ENCODE peak calls at places on chromosomes 16 and 17, in four cellular contexts. One of them, this sample, is unnamed.

GRCh38 chr17:49570540-49571242 is 5.0 kb upstream of the NXPH3 start:
- DNase-seq in Peyer's patch: no peak
- DNase-seq in Caco-2: no peak
- DNase-seq in GM12864: no peak
- DNase-seq in this sample: no peak

GRCh38 chr17:64115871-64116534 is 13.9 kb downstream of the ERN1 start:
- DNase-seq in Peyer's patch: no peak
- DNase-seq in Caco-2: no peak
- DNase-seq in GM12864: no peak
- DNase-seq in this sample: no peak

GRCh38 chr17:13490906-13491502 is 110.7 kb downstream of the HS3ST3A1 start:
- DNase-seq in Peyer's patch: no peak
- DNase-seq in Caco-2: no peak
- DNase-seq in GM12864: no peak
- DNase-seq in this sample: no peak

GRCh38 chr16:87305505-87306391 is 11.4 kb downstream of the C16orf95 start:
- DNase-seq in Peyer's patch: no peak
- DNase-seq in Caco-2: no peak
- DNase-seq in GM12864: no peak
- DNase-seq in this sample: no peak

GRCh38 chr17:66426397-66427033 is 124.1 kb downstream of the PRKCA start:
- DNase-seq in Peyer's patch: no peak
- DNase-seq in Caco-2: peak; percentile 47
- DNase-seq in GM12864: peak; percentile 13
- DNase-seq in this sample: no peak

GRCh38 chr17:42878123-42878880 is 22.3 kb upstream of the G6PC1 start:
- DNase-seq in Peyer's patch: no peak
- DNase-seq in Caco-2: peak; percentile 70
- DNase-seq in GM12864: no peak
- DNase-seq in this sample: no peak

GRCh38 chr17:73430848-73431247 is 119.0 kb upstream of the CDC42EP4 start:
- DNase-seq in Peyer's patch: no peak
- DNase-seq in Caco-2: no peak
- DNase-seq in GM12864: no peak
- DNase-seq in this sample: no peak

GRCh38 chr16:84851192-84852127 is 31.7 kb downstream of the CRISPLD2 start:
- DNase-seq in Peyer's patch: no peak
- DNase-seq in Caco-2: peak; percentile 73
- DNase-seq in GM12864: no peak
- DNase-seq in this sample: no peak

GRCh38 chr17:38511126-38512108 is 83.2 kb downstream of the ARHGAP23 start:
- DNase-seq in Peyer's patch: no peak
- DNase-seq in Caco-2: peak; percentile 57
- DNase-seq in GM12864: no peak
- DNase-seq in this sample: no peak

DNA sequence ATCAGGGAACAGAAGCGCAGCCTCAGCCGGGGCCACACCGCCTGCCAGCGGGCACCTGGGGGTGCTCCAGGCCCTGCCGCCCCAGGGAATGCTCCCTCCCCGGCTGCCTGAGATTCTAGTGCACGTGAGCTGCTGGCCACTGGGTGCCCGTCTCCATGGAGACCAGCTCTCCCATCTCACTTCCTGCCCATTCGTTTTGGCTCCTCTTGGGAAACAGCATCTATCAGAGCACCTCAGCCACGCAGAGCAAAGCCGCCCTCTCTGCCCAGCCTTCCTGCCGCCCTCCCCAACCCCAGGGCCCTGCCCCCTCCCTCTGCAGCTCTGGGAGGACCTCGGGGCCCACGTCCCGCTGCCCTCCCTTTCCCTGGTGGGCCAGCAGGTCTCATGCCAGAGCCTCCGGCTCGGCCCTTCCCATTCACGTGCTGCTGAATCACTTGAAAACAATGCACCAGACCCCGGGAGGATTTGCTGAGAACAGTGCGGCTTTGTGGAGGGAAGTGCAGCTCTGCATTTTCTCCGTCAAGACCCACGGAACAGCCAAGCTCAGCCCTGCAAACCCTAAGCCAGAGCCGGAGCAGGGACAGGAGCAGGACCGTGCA is 19.4 kb downstream of the CEP295NL start:
- DNase-seq in Peyer's patch: no peak
- DNase-seq in Caco-2: peak; percentile 95
- DNase-seq in GM12864: no peak
- DNase-seq in this sample: peak; percentile 62
- TF ChIP-seq CTCF in Peyer's patch: peak; percentile 3
- TF ChIP-seq CTCF in Caco-2: no peak
- TF ChIP-seq CTCF in GM12864: no peak
- TF ChIP-seq CTCF in this sample: peak; percentile 21

GRCh38 chr16:17416461-17417221 is 54.1 kb downstream of the XYLT1 start:
- DNase-seq in Peyer's patch: peak; percentile 83
- DNase-seq in Caco-2: no peak
- DNase-seq in GM12864: peak; percentile 92
- DNase-seq in this sample: peak; percentile 6
- TF ChIP-seq CTCF in Peyer's patch: no peak
- TF ChIP-seq CTCF in Caco-2: no peak
- TF ChIP-seq CTCF in GM12864: peak; percentile 33
- TF ChIP-seq CTCF in this sample: peak; percentile 27

GRCh38 chr17:48561894-48562810 is 16.0 kb downstream of the HOXB4 start:
- DNase-seq in Peyer's patch: no peak
- DNase-seq in Caco-2: no peak
- DNase-seq in GM12864: no peak
- DNase-seq in this sample: no peak
- TF ChIP-seq CTCF in Peyer's patch: peak; percentile 15
- TF ChIP-seq CTCF in Caco-2: peak; percentile 67
- TF ChIP-seq CTCF in GM12864: peak; percentile 20
- TF ChIP-seq CTCF in this sample: peak; percentile 47

GRCh38 chr17:21525464-21526130 is 149.4 kb downstream of the KCNJ12 start:
- DNase-seq in Peyer's patch: no peak
- DNase-seq in Caco-2: no peak
- DNase-seq in GM12864: no peak
- DNase-seq in this sample: no peak
- TF ChIP-seq CTCF in Peyer's patch: no peak
- TF ChIP-seq CTCF in Caco-2: no peak
- TF ChIP-seq CTCF in GM12864: no peak
- TF ChIP-seq CTCF in this sample: no peak

GRCh38 chr17:61393904-61394629 is 5.6 kb upstream of the TBX2 start:
- DNase-seq in Peyer's patch: no peak
- DNase-seq in Caco-2: peak; percentile 95
- DNase-seq in GM12864: no peak
- DNase-seq in this sample: no peak

GRCh38 chr17:61392679-61393078 is 7.0 kb upstream of the TBX2 start:
- DNase-seq in Peyer's patch: no peak
- DNase-seq in Caco-2: no peak
- DNase-seq in GM12864: no peak
- DNase-seq in this sample: no peak

GRCh38 chr17:61394630-61395408 is 4.8 kb upstream of the TBX2 start:
- DNase-seq in Peyer's patch: no peak
- DNase-seq in Caco-2: no peak
- DNase-seq in GM12864: no peak
- DNase-seq in this sample: no peak

GRCh38 chr17:61391595-61392291 is 7.9 kb upstream of the TBX2 start:
- DNase-seq in Peyer's patch: no peak
- DNase-seq in Caco-2: no peak
- DNase-seq in GM12864: no peak
- DNase-seq in this sample: no peak

GRCh38 chr17:61393550-61393903 is 6.1 kb upstream of the TBX2 start:
- DNase-seq in Peyer's patch: no peak
- DNase-seq in Caco-2: no peak
- DNase-seq in GM12864: no peak
- DNase-seq in this sample: no peak
- TF ChIP-seq CTCF in Peyer's patch: no peak
- TF ChIP-seq CTCF in Caco-2: peak; percentile 16
- TF ChIP-seq CTCF in GM12864: peak; percentile 44
- TF ChIP-seq CTCF in this sample: peak; percentile 39

DNA sequence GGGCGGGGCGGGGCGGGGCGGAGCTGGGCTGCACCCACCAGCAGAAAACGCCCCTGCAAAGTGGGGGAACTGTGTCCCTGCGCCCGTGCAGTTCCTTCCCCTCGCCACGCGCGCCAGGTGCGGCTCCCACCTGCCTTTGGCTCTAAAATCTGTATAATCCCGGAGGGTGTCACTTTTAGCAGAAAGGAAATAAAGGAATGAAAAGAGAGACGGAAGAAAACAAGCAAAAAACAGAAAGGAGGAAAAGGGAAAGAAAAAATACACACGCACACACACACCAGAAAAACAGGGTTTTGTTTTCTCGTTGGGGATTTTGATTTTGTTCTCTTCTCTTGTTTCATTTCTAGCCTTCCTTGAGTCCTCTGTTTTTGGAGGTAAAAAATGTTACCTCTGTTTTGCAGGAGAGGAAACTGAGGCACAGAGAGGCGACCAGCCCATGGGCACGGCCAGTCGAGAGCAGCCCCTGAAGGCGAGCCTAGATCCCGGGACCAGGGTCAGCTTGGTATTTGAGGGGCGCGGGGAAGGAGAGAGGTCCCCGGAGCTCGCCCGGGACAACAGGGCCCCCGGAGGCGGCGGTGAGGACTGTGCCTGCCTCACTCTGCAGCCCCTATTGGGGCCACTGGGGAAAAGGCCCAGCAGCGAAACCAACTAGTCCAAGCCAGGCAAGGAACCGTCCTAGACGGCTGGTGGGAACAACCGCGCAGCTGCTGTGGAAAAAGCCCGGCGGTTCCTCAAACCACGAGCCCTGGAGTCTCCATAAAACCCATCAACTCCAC is 594 bp upstream of the CARHSP1 start:
- DNase-seq in Peyer's patch: no peak
- DNase-seq in Caco-2: peak; percentile 51
- DNase-seq in GM12864: no peak
- DNase-seq in this sample: no peak
- TF ChIP-seq CTCF in Peyer's patch: peak; percentile 22
- TF ChIP-seq CTCF in Caco-2: peak; percentile 36
- TF ChIP-seq CTCF in GM12864: peak; percentile 6
- TF ChIP-seq CTCF in this sample: no peak